ENCODE peak calls at places on chromosomes 3 and 15, in eight cellular contexts. W is ovary, C is AG09309, O is PC-3, G is A549, E is AG04450, Y is heart right ventricle, U is BE2C. Z is an unnamed sample.

GRCh38 chr3:69388241-69388640 is 2.4 kb upstream of the FRMD4B start:
- DNase-seq in W (no peak), C (no peak), O (no peak), G (no peak), E (no peak), Y (no peak), U (no peak), Z (no peak)

GRCh38 chr3:174862101-174862500 is 3.0 kb downstream of the NAALADL2 start:
- DNase-seq in W (no peak), C (no peak), O (peak), G (peak), E (no peak), Y (no peak), U (peak), Z (peak)

GRCh38 chr3:45038096-45038455 is 12.0 kb downstream of the CLEC3B start:
- DNase-seq in W (no peak), C (no peak), O (no peak), G (no peak), E (no peak), Y (no peak), U (no peak), Z (no peak)

GRCh38 chr15:31456329-31457060 is 129.9 kb downstream of the KLF13 start:
- DNase-seq in W (no peak), C (no peak), O (no peak), G (no peak), E (no peak), Y (no peak), U (no peak), Z (no peak)

GRCh38 chr15:64695571-64695992 is 79.8 kb downstream of the RBPMS2 start:
- DNase-seq in W (no peak), C (no peak), O (no peak), G (no peak), E (no peak), Y (no peak), U (no peak), Z (no peak)

GRCh38 chr15:80936288-80937078 is 53.1 kb downstream of the MESD start:
- DNase-seq in W (no peak), C (no peak), O (no peak), G (no peak), E (no peak), Y (no peak), U (no peak), Z (no peak)

GRCh38 chr3:174330303-174330702 is 528.8 kb upstream of the NAALADL2 start:
- DNase-seq in W (no peak), C (peak), O (peak), G (no peak), E (peak), Y (no peak), U (no peak), Z (peak)

GRCh38 chr15:36797128-36797527 is 217.7 kb downstream of the CDIN1 start:
- DNase-seq in W (no peak), C (no peak), O (peak), G (peak), E (no peak), Y (no peak), U (no peak), Z (no peak)

GRCh38 chr15:67121725-67122600 is 56.6 kb downstream of the SMAD3 start:
- DNase-seq in W (no peak), C (no peak), O (no peak), G (no peak), E (no peak), Y (no peak), U (no peak), Z (no peak)

GRCh38 chr15:77476999-77477398 is 56.3 kb downstream of the HMG20A start:
- DNase-seq in W (no peak), C (no peak), O (no peak), G (no peak), E (no peak), Y (no peak), U (no peak), Z (no peak)

GRCh38 chr15:44188810-44189209 is 6.3 kb downstream of the FRMD5 start:
- DNase-seq in W (no peak), C (no peak), O (no peak), G (no peak), E (no peak), Y (no peak), U (no peak), Z (no peak)

GRCh38 chr15:98280576-98280975 is 320.1 kb downstream of the ARRDC4 start:
- DNase-seq in W (no peak), C (no peak), O (no peak), G (no peak), E (no peak), Y (no peak), U (no peak), Z (no peak)

GRCh38 chr3:114362815-114363214 is 69.0 kb downstream of the TIGIT start:
- DNase-seq in W (no peak), C (no peak), O (peak), G (peak), E (no peak), Y (no peak), U (no peak), Z (peak)

GRCh38 chr3:37072892-37073291 is 79.6 kb downstream of the MLH1 start:
- DNase-seq in W (no peak), C (no peak), O (peak), G (no peak), E (peak), Y (no peak), U (no peak), Z (peak)

GRCh38 chr15:68195336-68196112 is 9.6 kb downstream of the CALML4 start:
- DNase-seq in W (no peak), C (no peak), O (no peak), G (no peak), E (no peak), Y (no peak), U (no peak), Z (no peak)

GRCh38 chr15:78950343-78950742 is 5.5 kb upstream of the CTSH start:
- DNase-seq in W (no peak), C (no peak), O (no peak), G (no peak), E (no peak), Y (no peak), U (no peak), Z (no peak)

GRCh38 chr3:63933459-63933858 is 21.3 kb upstream of the SCAANT1 start:
- DNase-seq in W (no peak), C (no peak), O (no peak), G (no peak), E (no peak), Y (no peak), U (no peak), Z (no peak)

GRCh38 chr3:114447545-114447944 is 153.7 kb downstream of the TIGIT start:
- DNase-seq in W (no peak), C (no peak), O (no peak), G (no peak), E (no peak), Y (no peak), U (no peak), Z (peak)

GRCh38 chr3:99710094-99710493 is 71.7 kb downstream of the COL8A1 start:
- DNase-seq in W (no peak), C (no peak), O (no peak), G (no peak), E (no peak), Y (no peak), U (no peak), Z (no peak)

DNA sequence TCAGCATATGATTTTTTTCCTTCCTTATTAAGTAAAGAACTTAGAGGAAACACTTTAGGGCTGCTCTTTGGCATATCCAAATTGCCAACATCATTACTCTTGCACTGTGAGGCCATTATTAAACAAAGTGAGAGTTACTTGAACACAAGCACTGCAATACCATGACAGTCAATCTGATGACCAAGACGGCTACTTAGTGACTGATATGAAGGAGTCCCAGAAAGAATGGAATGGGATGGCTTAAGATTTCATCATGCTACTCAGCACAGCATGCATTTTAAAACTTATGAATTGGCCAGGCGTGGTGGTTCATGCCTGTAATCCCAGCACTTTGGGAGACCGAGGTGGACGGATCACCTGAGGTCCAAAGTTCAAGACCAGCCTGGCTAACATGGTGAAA is 55.2 kb downstream of the FAM98B start:
- DNase-seq in W (no peak), C (no peak), O (no peak), G (no peak), E (no peak), Y (no peak), U (no peak), Z (no peak)
- H3K4me3 ChIP-seq in W (no peak), C (no peak), O (no peak), G (no peak), E (no peak), Y (no peak), U (no peak), Z (no peak)

DNA sequence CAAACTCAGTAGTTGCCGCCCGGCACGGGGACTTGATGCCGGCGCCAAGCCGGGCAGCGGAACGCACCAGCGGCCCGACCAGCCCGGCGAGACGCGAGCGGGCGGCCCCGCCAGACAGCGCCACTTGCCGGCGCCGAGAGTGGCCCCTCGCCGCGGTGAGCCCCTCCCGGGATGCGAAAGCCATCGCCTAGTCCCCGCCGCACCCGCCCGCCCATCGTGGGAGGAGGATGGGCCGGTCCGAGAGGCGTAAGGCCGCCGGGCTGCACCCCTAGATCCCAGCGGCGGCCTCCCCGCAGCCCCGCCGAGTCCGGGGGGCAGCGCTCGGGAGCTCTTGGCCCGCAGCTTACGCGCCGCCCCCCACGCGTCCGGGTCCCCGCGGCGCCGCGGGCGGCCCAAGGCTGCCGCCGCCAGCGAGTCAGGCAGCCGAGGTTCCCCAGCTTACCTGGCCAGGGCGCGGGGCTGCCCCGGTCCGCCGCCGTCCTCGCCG is 609 bp downstream of the GOLGA8A start:
- DNase-seq in W (peak), C (no peak), O (peak), G (no peak), E (no peak), Y (peak), U (peak), Z (peak)
- TF ChIP-seq CTCF in W (no peak), C (no peak), O (peak), G (no peak), E (no peak), Y (no peak), U (no peak), Z (no peak)

GRCh38 chr3:10637342-10637741 is 132.0 kb upstream of the ATP2B2 start:
- DNase-seq in W (no peak), C (no peak), O (no peak), G (no peak), E (no peak), Y (no peak), U (no peak), Z (no peak)
- H3K4me3 ChIP-seq in W (no peak), C (no peak), O (no peak), G (no peak), E (no peak), Y (no peak), U (no peak), Z (no peak)

DNA sequence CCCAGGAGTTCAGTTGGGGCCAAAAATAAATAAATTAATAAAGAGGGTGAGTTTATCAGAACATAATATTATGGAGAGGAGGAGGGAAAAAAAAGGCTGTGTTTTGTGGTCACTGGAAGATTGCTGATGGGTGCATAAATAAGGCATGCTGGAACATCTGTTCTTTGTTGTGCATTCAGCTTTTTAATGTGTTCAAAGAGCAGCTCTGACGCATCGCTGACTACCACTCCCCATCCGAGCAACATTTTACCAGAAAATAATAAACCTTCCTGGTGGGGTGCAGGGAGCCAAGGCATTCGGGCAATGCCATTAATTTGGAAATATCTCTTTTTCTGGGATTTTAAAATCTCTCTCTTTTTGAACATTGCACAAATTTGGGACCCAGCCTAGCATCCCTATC is 235.5 kb downstream of the SATB1 start:
- DNase-seq in W (peak), C (peak), O (peak), G (no peak), E (no peak), Y (no peak), U (no peak), Z (peak)
- TF ChIP-seq CTCF in W (no peak), C (no peak), O (no peak), G (no peak), E (no peak), Y (no peak), U (no peak), Z (no peak)

DNA sequence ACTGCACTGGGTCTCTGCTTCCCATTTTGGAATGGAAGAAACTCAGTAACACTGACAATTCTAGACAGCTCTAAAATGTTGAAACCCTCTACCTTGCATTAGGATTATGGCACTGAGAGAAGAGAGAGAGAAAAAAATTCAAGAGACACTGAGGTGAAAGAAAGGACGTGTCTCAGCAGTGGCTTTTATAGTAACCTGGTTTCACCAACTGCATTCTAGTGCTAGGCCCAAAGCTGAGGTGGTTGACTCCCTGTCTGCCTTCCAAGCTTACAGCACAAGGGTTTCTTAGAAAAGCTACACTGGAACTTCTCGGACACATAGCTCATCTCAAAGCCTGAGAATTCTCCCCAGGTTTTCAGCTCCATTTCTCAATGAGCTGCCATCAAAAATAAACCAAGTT is 279.8 kb downstream of the EBLN2 start:
- DNase-seq in W (no peak), C (no peak), O (no peak), G (no peak), E (no peak), Y (no peak), U (no peak), Z (no peak)
- H3K4me3 ChIP-seq in W (no peak), C (no peak), O (no peak), G (no peak), E (no peak), Y (no peak), U (no peak), Z (no peak)

GRCh38 chr3:128502712-128503111 is 9.7 kb upstream of the GATA2 start:
- DNase-seq in W (no peak), C (no peak), O (no peak), G (no peak), E (no peak), Y (no peak), U (no peak), Z (no peak)

GRCh38 chr3:128503751-128504532 is 10.9 kb upstream of the GATA2 start:
- DNase-seq in W (no peak), C (no peak), O (no peak), G (no peak), E (no peak), Y (no peak), U (no peak), Z (no peak)

GRCh38 chr3:128501431-128501830 is 8.4 kb upstream of the GATA2 start:
- DNase-seq in W (no peak), C (no peak), O (no peak), G (no peak), E (no peak), Y (no peak), U (no peak), Z (no peak)

GRCh38 chr3:128504533-128504915 is 11.5 kb upstream of the GATA2 start:
- DNase-seq in W (no peak), C (no peak), O (no peak), G (no peak), E (no peak), Y (no peak), U (no peak), Z (no peak)

DNA sequence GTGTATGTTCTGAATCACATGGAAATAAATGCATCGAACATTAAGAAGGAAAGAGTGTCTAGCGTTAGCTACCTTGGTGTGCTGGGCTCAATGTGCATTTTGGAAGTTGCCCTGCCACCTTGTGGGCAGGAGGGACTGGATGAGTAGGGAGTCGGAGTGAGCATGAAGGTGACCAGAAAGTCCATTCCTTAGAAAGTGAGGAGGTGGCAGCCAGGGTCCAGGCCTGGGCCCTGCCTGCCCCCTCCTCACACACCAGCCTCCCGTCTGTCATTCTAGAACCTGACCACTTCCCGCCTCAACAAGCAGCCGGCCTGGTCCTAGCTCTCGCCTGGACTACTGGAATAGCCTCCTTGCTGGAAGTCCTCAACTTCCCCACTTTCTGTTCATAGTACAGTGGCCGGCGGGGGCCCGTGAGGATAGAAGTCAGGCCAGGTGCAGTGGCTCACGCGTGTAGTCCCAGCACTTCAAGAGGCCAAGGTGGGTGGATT is 10.2 kb upstream of the GATA2 start:
- DNase-seq in W (no peak), C (no peak), O (peak), G (peak), E (no peak), Y (no peak), U (peak), Z (no peak)
- TF ChIP-seq CTCF in W (no peak), C (peak), O (peak), G (peak), E (peak), Y (peak), U (peak), Z (peak)

GRCh38 chr3:52535411-52536111 is 844 bp upstream of the UQCC5 start:
- DNase-seq in W (peak), C (no peak), O (no peak), G (no peak), E (no peak), Y (no peak), U (no peak), Z (no peak)
- H3K4me3 ChIP-seq in W (peak), C (no peak), O (peak), G (peak), E (no peak), Y (peak), U (peak), Z (peak)

GRCh38 chr3:168061332-168061996 is 34.3 kb downstream of the GOLIM4 start:
- DNase-seq in W (no peak), C (no peak), O (peak), G (no peak), E (no peak), Y (no peak), U (no peak), Z (no peak)
- TF ChIP-seq CTCF in W (no peak), C (peak), O (peak), G (no peak), E (no peak), Y (no peak), U (no peak), Z (peak)

GRCh38 chr15:50184863-50185504 is 3.0 kb downstream of the SLC27A2 start:
- DNase-seq in W (no peak), C (no peak), O (no peak), G (no peak), E (no peak), Y (no peak), U (no peak), Z (no peak)

GRCh38 chr15:50187997-50188396 is 6.0 kb downstream of the SLC27A2 start:
- DNase-seq in W (no peak), C (no peak), O (no peak), G (no peak), E (no peak), Y (no peak), U (no peak), Z (no peak)

GRCh38 chr15:50186752-50187151 is 4.8 kb downstream of the SLC27A2 start:
- DNase-seq in W (no peak), C (no peak), O (no peak), G (no peak), E (no peak), Y (no peak), U (no peak), Z (no peak)

GRCh38 chr15:50187525-50187924 is 5.5 kb downstream of the SLC27A2 start:
- DNase-seq in W (no peak), C (no peak), O (no peak), G (no peak), E (no peak), Y (no peak), U (no peak), Z (no peak)

GRCh38 chr15:50186090-50186489 is 4.1 kb downstream of the SLC27A2 start:
- DNase-seq in W (no peak), C (no peak), O (no peak), G (no peak), E (no peak), Y (no peak), U (no peak), Z (no peak)
- H3K4me3 ChIP-seq in W (no peak), C (no peak), O (no peak), G (no peak), E (no peak), Y (no peak), U (no peak), Z (no peak)

GRCh38 chr15:91142097-91142744 is 42.2 kb downstream of the SV2B start:
- DNase-seq in W (no peak), C (no peak), O (peak), G (peak), E (no peak), Y (no peak), U (no peak), Z (peak)
- TF ChIP-seq CTCF in W (no peak), C (peak), O (peak), G (peak), E (peak), Y (peak), U (peak), Z (peak)

Z was measured in fibroblast of mammary gland.